ENCODE peak calls at places on chromosomes 1 and 21, in ten cellular contexts. Z, S, G, C, I, J, O, N, P and W are unnamed samples.

GRCh38 chr1:218079379-218079778 is 205.7 kb upstream of the RRP15 start:
- DNase-seq in Z (no peak), N (no peak), O (no peak), C (no peak), G (no peak), S (no peak), J (no peak), P (no peak), I (no peak), W (no peak)

GRCh38 chr1:31795801-31796621 is 19.8 kb downstream of the SPOCD1 start:
- DNase-seq in Z (peak; percentile 80), I (peak; percentile 27), O (peak; percentile 65), C (peak; percentile 49), P (peak; percentile 40), N (no peak), G (peak; percentile 48), S (peak; percentile 78), J (no peak), W (peak; percentile 49)

GRCh38 chr1:12315126-12315525 is 85.3 kb downstream of the VPS13D start:
- DNase-seq in S (no peak), C (no peak), N (no peak), Z (peak; percentile 16), J (no peak), O (no peak), I (no peak), G (no peak), P (no peak), W (no peak)

GRCh38 chr1:230145505-230145899 is 78.5 kb downstream of the GALNT2 start:
- DNase-seq in Z (no peak), S (no peak), G (no peak), I (no peak), J (peak; percentile 70), C (no peak), O (no peak), N (no peak), P (no peak), W (no peak)

GRCh38 chr1:86377341-86377740 is 18.8 kb downstream of the ODF2L start:
- DNase-seq in C (no peak), J (no peak), G (no peak), S (no peak), P (no peak), I (no peak), Z (no peak), O (no peak), N (no peak), W (no peak)

GRCh38 chr21:41976611-41977010 is 22.8 kb upstream of the C2CD2 start:
- DNase-seq in I (no peak), P (peak; percentile 45), J (no peak), Z (no peak), N (no peak), G (no peak), C (no peak), S (no peak), O (no peak), W (no peak)

GRCh38 chr1:116119876-116120275 is 8.7 kb downstream of the MAB21L3 start:
- DNase-seq in Z (no peak), S (no peak), O (no peak), P (no peak), N (no peak), C (no peak), I (no peak), G (no peak), J (no peak), W (no peak)

GRCh38 chr1:218292515-218292914 is 7.4 kb downstream of the RRP15 start:
- DNase-seq in Z (no peak), C (no peak), S (no peak), O (no peak), J (no peak), P (no peak), G (no peak), N (no peak), I (no peak), W (no peak)

GRCh38 chr1:24769656-24770651 is 24.7 kb downstream of the CLIC4 start:
- DNase-seq in Z (peak; percentile 98), P (no peak), G (no peak), N (no peak), O (no peak), I (no peak), C (peak; percentile 86), S (peak; percentile 96), J (no peak), W (peak; percentile 92)

GRCh38 chr1:180358649-180359048 is 128.6 kb downstream of the LHX4 start:
- DNase-seq in G (no peak), J (no peak), I (no peak), O (peak; percentile 11), P (peak; percentile 65), C (no peak), Z (peak; percentile 51), N (peak; percentile 21), S (no peak), W (no peak)

GRCh38 chr1:173017792-173018191 is 32.9 kb downstream of the TNFSF18 start:
- DNase-seq in G (no peak), C (no peak), P (no peak), J (peak; percentile 13), S (no peak), O (no peak), N (no peak), I (no peak), Z (no peak), W (no peak)

GRCh38 chr1:29651684-29652665 is 415.7 kb downstream of the PTPRU start:
- DNase-seq in N (no peak), P (no peak), C (no peak), S (no peak), Z (no peak), O (no peak), J (no peak), I (peak; percentile 10), G (no peak), W (no peak)

GRCh38 chr1:29356663-29357062 is 120.3 kb downstream of the PTPRU start:
- DNase-seq in C (no peak), Z (no peak), J (no peak), S (no peak), O (no peak), N (no peak), G (no peak), P (no peak), I (no peak), W (no peak)

GRCh38 chr1:67896826-67897225 is 63.6 kb upstream of the GNG12 start:
- DNase-seq in G (no peak), Z (no peak), J (no peak), S (no peak), O (no peak), C (no peak), P (no peak), I (no peak), N (no peak), W (no peak)

GRCh38 chr21:45356251-45356650 is 48.7 kb upstream of the COL18A1 start:
- DNase-seq in N (no peak), P (peak; percentile 26), O (no peak), C (no peak), J (no peak), G (no peak), S (no peak), Z (no peak), I (no peak), W (no peak)
- TF ChIP-seq CTCF in N (no peak), P (no peak), O (no peak), C (no peak), J (no peak), G (no peak), S (peak; percentile 24), Z (peak; percentile 10), I (no peak), W (no peak)

GRCh38 chr1:157994081-157994581 is 686 bp downstream of the KIRREL1 start:
- DNase-seq in S (no peak), J (peak; percentile 26), I (no peak), P (peak; percentile 76), N (no peak), O (no peak), G (peak; percentile 73), C (no peak), Z (no peak), W (no peak)
- TF ChIP-seq CTCF in S (peak; percentile 23), J (no peak), I (peak; percentile 10), P (no peak), N (peak; percentile 21), O (no peak), G (no peak), C (peak; percentile 17), Z (no peak), W (peak; percentile 37)

GRCh38 chr1:9428601-9429368 is 110.5 kb upstream of the SLC25A33 start:
- DNase-seq in C (peak; percentile 100), J (peak; percentile 100), P (peak; percentile 99), O (peak; percentile 100), G (peak; percentile 99), S (peak; percentile 99), N (peak; percentile 99), I (peak; percentile 100), Z (peak; percentile 99), W (peak; percentile 96)
- TF ChIP-seq CTCF in C (no peak), J (peak; percentile 19), P (no peak), O (peak; percentile 39), G (no peak), S (peak; percentile 19), N (peak; percentile 33), I (peak; percentile 13), Z (peak; percentile 3), W (no peak)

GRCh38 chr1:2803086-2803930 is 1.8 kb upstream of the TTC34 start:
- DNase-seq in S (no peak), Z (no peak), N (no peak), J (no peak), P (peak; percentile 64), O (no peak), C (no peak), I (no peak), G (peak; percentile 52), W (no peak)

GRCh38 chr1:2801046-2801445 is 447 bp downstream of the TTC34 start:
- DNase-seq in O (no peak), G (peak; percentile 35), I (no peak), C (no peak), J (no peak), Z (no peak), N (peak; percentile 6), P (peak; percentile 44), S (no peak), W (no peak)

GRCh38 chr1:2800664-2801045 is 838 bp downstream of the TTC34 start:
- DNase-seq in Z (no peak), P (peak; percentile 65), G (peak; percentile 51), J (no peak), S (no peak), O (no peak), N (peak; percentile 7), I (no peak), C (no peak), W (no peak)

GRCh38 chr1:2802421-2802961 is 998 bp upstream of the TTC34 start:
- DNase-seq in P (peak; percentile 58), I (no peak), C (no peak), S (no peak), J (no peak), O (no peak), Z (no peak), G (peak; percentile 40), N (no peak), W (no peak)

DNA sequence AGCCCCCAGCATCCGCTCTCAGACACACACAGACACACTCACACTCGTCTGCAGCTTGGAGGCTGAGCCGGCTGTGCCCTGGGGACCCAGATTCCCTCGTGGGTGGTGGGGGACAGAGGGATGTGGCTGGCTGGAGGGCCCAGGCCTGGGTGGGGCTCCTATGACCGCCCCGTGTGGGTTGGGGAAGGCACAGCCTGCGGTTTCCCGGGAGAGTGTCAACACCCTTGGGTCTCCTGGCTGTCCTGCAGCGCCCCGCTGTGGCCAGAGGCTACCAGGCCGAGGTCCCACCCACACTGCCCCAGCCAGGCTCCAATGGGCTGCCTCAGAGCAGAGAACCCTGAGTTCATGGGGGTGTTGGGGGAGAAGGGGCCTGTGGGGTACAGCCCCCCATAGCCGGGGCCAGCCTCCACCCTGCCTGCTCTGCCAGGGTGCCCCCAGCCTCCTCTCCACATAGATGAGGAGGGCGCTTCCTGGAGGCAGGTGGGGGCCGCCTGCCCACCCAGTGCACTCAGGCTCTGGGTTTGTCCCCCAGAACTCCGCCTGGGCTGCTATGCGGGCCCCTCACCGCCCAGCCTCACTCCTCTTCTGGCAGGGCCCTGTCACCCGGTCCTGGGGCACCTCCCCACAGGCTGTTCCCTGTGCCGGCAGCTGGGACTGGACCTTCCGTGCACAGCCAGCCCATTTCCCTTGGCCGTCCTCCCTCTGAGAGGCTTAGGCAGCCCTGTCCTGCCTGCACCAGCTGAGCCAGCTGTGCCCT is at the start of gene TTC34:
- DNase-seq in P (peak; percentile 71), C (no peak), I (peak; percentile 33), Z (no peak), S (no peak), G (peak; percentile 62), O (no peak), N (no peak), J (peak; percentile 41), W (no peak)
- TF ChIP-seq CTCF in P (peak; percentile 6), C (no peak), I (peak; percentile 29), Z (no peak), S (no peak), G (peak; percentile 40), O (no peak), N (peak; percentile 31), J (peak; percentile 18), W (no peak)